ENCODE peak calls at places on chromosomes 13 and 19, in ten cellular contexts. A is fibroblast of pulmonary artery, G is upper lobe of right lung, V is body of pancreas, C is lower lobe of right lung, Y is heart left ventricle, U is Peyer's patch, L is heart right ventricle, O is sigmoid colon, M is fibroblast of mammary gland. D is an unnamed sample.

GRCh38 chr19:16638666-16639065 is 10.7 kb upstream of the MED26 start:
- DNase-seq in A (no peak), G (no peak), V (no peak), C (no peak), Y (no peak), U (no peak), L (no peak), O (no peak), M (no peak), D (no peak)

GRCh38 chr13:75049936-75050335 is 432.0 kb downstream of the TBC1D4 start:
- DNase-seq in A (peak; percentile 25), G (no peak), V (no peak), C (no peak), Y (no peak), U (no peak), L (no peak), O (no peak), M (no peak), D (no peak)

GRCh38 chr19:34173145-34173956 is 1.0 kb downstream of the LSM14A start:
- DNase-seq in A (peak; percentile 55), G (no peak), V (peak; percentile 49), C (peak; percentile 49), Y (peak; percentile 44), U (peak; percentile 84), L (peak; percentile 22), O (no peak), M (peak; percentile 39), D (peak; percentile 86)

GRCh38 chr13:79659161-79659560 is 178.2 kb downstream of the NDFIP2 start:
- DNase-seq in A (peak; percentile 87), G (no peak), V (peak; percentile 24), C (no peak), Y (peak; percentile 76), U (no peak), L (peak; percentile 59), O (no peak), M (peak; percentile 36), D (peak; percentile 85)

GRCh38 chr19:23273022-23273593 is 22.9 kb upstream of the ZNF724 start:
- DNase-seq in A (no peak), G (no peak), V (no peak), C (no peak), Y (no peak), U (peak; percentile 49), L (no peak), O (no peak), M (no peak), D (peak; percentile 30)

GRCh38 chr13:30862707-30863106 is 43.4 kb upstream of the MEDAG start:
- DNase-seq in A (no peak), G (peak; percentile 70), V (no peak), C (peak; percentile 56), Y (peak; percentile 62), U (no peak), L (no peak), O (peak; percentile 85), M (no peak), D (no peak)

GRCh38 chr13:99655351-99656091 is 154.2 kb downstream of the TM9SF2 start:
- DNase-seq in A (no peak), G (no peak), V (peak; percentile 6), C (no peak), Y (no peak), U (peak; percentile 84), L (no peak), O (no peak), M (peak; percentile 79), D (peak; percentile 91)

GRCh38 chr13:62387642-62388041 is 972.0 kb upstream of the PCDH20 start:
- DNase-seq in A (peak; percentile 13), G (no peak), V (no peak), C (no peak), Y (no peak), U (no peak), L (no peak), O (no peak), M (peak; percentile 8), D (no peak)

GRCh38 chr13:77579971-77580370 is 44.5 kb downstream of the SCEL start:
- DNase-seq in A (no peak), G (no peak), V (no peak), C (no peak), Y (no peak), U (no peak), L (no peak), O (no peak), M (no peak), D (no peak)

GRCh38 chr19:19250196-19250801 is 22.8 kb downstream of the TM6SF2 start:
- DNase-seq in A (no peak), G (no peak), V (no peak), C (no peak), Y (no peak), U (no peak), L (no peak), O (no peak), M (no peak), D (no peak)

DNA sequence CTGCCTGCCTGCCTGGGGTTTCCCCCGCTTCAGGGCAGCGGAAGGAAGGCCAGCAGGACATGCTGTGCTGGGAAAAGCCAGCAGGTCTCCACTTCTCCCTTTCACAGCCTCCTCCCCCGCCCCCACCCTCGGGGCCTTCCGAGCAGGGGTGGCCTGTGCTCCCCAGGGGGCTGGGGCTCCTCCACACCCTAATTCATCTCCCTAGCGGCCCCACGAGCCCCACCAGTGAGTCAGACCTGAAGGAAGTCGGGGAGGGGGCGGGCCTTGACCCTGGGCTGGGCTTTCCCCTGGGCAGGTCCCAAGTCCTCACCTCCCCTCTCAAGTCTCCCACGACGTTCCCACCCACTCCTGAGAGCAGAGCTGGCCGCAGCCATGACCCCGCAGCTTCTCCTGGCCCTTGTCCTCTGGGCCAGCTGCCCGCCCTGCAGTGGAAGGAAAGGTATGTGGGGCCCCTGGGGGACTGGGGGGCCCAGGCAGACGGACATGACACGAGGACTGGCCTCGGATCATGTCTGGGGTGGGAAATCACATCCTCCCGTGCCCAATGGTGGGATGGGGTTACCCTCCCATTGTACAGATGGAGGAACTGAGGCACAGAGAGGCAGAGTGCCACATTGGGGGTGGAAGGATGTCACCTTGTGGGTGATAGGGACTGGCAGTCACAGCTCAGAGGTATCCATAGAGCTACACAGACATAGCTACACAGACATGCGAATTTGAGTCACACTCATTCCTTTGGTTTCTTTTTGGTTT is at the start of gene EBI3:
- DNase-seq in A (peak; percentile 63), G (no peak), V (peak; percentile 22), C (no peak), Y (peak; percentile 45), U (no peak), L (no peak), O (no peak), M (peak; percentile 24), D (no peak)
- H3K4me3 ChIP-seq in A (no peak within 1 kb of the TSS), G (no peak within 1 kb of the TSS), V (no peak within 1 kb of the TSS), C (peak within 1 kb of the TSS; percentile 1), Y (no peak within 1 kb of the TSS), U (no peak within 1 kb of the TSS), L (no peak within 1 kb of the TSS), O (peak within 1 kb of the TSS; percentile 2), M (no peak within 1 kb of the TSS), D (no peak within 1 kb of the TSS)

DNA sequence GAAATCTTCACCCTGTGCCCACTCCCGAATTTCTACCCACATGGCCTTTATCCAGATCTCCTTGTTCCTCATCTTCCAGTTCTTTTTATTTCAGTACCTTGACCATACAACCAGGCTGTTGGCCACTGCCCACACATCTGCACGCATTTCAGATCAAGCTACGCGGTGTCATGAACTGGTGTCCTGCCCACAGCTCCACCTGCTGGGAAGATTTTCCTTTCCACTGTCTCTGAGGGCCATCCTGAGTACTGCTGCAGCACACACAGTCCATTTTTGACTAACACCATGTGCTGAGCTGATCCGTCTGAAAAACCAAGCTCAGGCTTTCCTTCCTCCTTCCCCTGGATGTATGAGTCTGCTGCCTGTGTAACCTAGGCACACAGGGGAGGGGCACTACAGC is 71.8 kb downstream of the WASF3 start:
- DNase-seq in A (peak; percentile 17), G (no peak), V (no peak), C (no peak), Y (no peak), U (no peak), L (no peak), O (no peak), M (peak; percentile 24), D (peak; percentile 15)
- TF ChIP-seq CTCF in A (peak; percentile 7), G (no peak), V (no peak), C (no peak), Y (no peak), U (no peak), L (no peak), O (no peak), M (peak; percentile 22), D (peak; percentile 19)

GRCh38 chr13:33205804-33206221 is 79.7 kb downstream of the STARD13 start:
- DNase-seq in A (peak; percentile 52), G (no peak), V (peak; percentile 55), C (no peak), Y (no peak), U (no peak), L (peak; percentile 39), O (no peak), M (peak; percentile 74), D (no peak)

GRCh38 chr13:33206945-33207615 is 78.5 kb downstream of the STARD13 start:
- DNase-seq in A (no peak), G (no peak), V (no peak), C (no peak), Y (no peak), U (no peak), L (no peak), O (no peak), M (no peak), D (no peak)

GRCh38 chr13:33207616-33207964 is 78.0 kb downstream of the STARD13 start:
- DNase-seq in A (peak; percentile 95), G (no peak), V (peak; percentile 41), C (no peak), Y (peak; percentile 47), U (no peak), L (peak; percentile 51), O (no peak), M (peak; percentile 99), D (peak; percentile 88)

GRCh38 chr13:33206425-33206824 is 79.1 kb downstream of the STARD13 start:
- DNase-seq in A (no peak), G (no peak), V (no peak), C (no peak), Y (no peak), U (no peak), L (no peak), O (no peak), M (peak; percentile 85), D (peak; percentile 53)

GRCh38 chr13:33208290-33208990 is 77.1 kb downstream of the STARD13 start:
- DNase-seq in A (no peak), G (no peak), V (no peak), C (no peak), Y (no peak), U (no peak), L (no peak), O (no peak), M (peak; percentile 48), D (peak; percentile 80)
- H3K4me3 ChIP-seq in A (no peak overlapping the region), G (no peak overlapping the region), V (no peak overlapping the region), C (no peak overlapping the region), Y (no peak overlapping the region), U (no peak overlapping the region), L (no peak overlapping the region), O (no peak overlapping the region), M (no peak overlapping the region), D (no peak overlapping the region)

DNA sequence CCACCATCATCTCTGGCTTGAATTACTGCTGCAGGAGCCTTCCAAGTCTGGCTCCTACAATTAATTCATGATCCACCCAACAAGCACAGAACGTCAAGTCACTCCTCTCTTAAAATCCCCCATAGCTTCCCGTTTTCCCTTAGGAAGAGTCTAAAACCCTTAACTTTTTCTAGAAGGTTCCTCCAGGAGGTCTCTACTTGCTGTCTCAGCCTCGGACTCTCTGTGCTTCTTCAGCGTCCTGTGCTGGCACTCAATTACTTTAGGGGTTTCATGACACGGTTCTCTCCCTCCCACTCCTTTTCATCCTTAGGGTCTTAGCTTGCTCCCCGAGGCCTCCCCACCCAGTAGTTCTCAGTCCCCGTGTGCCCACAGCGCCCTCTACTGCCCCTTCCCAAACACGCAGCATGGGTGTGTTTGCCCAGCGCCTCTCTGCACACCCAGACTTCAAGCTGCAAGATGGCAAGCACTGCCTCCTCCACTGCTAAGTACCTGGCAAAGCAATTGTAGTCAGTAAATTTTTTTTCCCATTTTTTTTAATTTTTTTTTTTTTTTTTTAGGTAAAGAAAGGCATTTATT is 25.8 kb upstream of the MAP3K10 start:
- DNase-seq in A (peak; percentile 49), G (peak; percentile 75), V (peak; percentile 34), C (peak; percentile 56), Y (peak; percentile 39), U (peak; percentile 71), L (peak; percentile 26), O (no peak), M (peak; percentile 40), D (peak; percentile 43)
- TF ChIP-seq CTCF in A (peak; percentile 83), G (peak; percentile 55), V (no peak), C (peak; percentile 64), Y (peak; percentile 43), U (peak; percentile 35), L (peak; percentile 59), O (no peak), M (peak; percentile 81), D (peak; percentile 64)